ENCODE peak calls at places on chromosome 5, in seven cellular contexts. One of them, this sample, is unnamed.

GRCh38 chr5:79488058-79488457 is 25.9 kb downstream of the HOMER1 start:
- DNase-seq in HCT116: no peak
- DNase-seq in colonic mucosa: no peak
- DNase-seq in keratinocyte: no peak
- DNase-seq in kidney: no peak
- DNase-seq in neural progenitor cell: no peak
- DNase-seq in endodermal cell: no peak
- DNase-seq in this sample: peak; percentile 50

GRCh38 chr5:2751592-2752021 is at the start of gene IRX2:
- DNase-seq in HCT116: no peak
- DNase-seq in colonic mucosa: peak; percentile 54
- DNase-seq in keratinocyte: no peak
- DNase-seq in kidney: peak; percentile 97
- DNase-seq in neural progenitor cell: peak; percentile 98
- DNase-seq in endodermal cell: peak; percentile 96
- DNase-seq in this sample: peak; percentile 84

GRCh38 chr5:76270214-76270613 is 132.9 kb upstream of the IQGAP2 start:
- DNase-seq in HCT116: no peak
- DNase-seq in colonic mucosa: no peak
- DNase-seq in keratinocyte: no peak
- DNase-seq in kidney: no peak
- DNase-seq in neural progenitor cell: no peak
- DNase-seq in endodermal cell: no peak
- DNase-seq in this sample: no peak

GRCh38 chr5:175689147-175689991 is 31.5 kb downstream of the HRH2 start:
- DNase-seq in HCT116: no peak
- DNase-seq in colonic mucosa: no peak
- DNase-seq in keratinocyte: no peak
- DNase-seq in kidney: peak; percentile 54
- DNase-seq in neural progenitor cell: no peak
- DNase-seq in endodermal cell: no peak
- DNase-seq in this sample: peak; percentile 10

GRCh38 chr5:163916376-163916775 is 411.0 kb downstream of the MAT2B start:
- DNase-seq in HCT116: no peak
- DNase-seq in colonic mucosa: peak; percentile 18
- DNase-seq in keratinocyte: no peak
- DNase-seq in kidney: no peak
- DNase-seq in neural progenitor cell: no peak
- DNase-seq in endodermal cell: no peak
- DNase-seq in this sample: peak; percentile 24

GRCh38 chr5:124797665-124798087 is 51.2 kb upstream of the ZNF608 start:
- DNase-seq in HCT116: no peak
- DNase-seq in colonic mucosa: no peak
- DNase-seq in keratinocyte: no peak
- DNase-seq in kidney: no peak
- DNase-seq in neural progenitor cell: no peak
- DNase-seq in endodermal cell: no peak
- DNase-seq in this sample: no peak

GRCh38 chr5:11719888-11720481 is 184.3 kb downstream of the CTNND2 start:
- DNase-seq in HCT116: no peak
- DNase-seq in colonic mucosa: peak; percentile 43
- DNase-seq in keratinocyte: no peak
- DNase-seq in kidney: no peak
- DNase-seq in neural progenitor cell: peak; percentile 84
- DNase-seq in endodermal cell: peak; percentile 92
- DNase-seq in this sample: peak; percentile 37

GRCh38 chr5:89105171-89105695 is 222.2 kb upstream of the MEF2C start:
- DNase-seq in HCT116: no peak
- DNase-seq in colonic mucosa: no peak
- DNase-seq in keratinocyte: peak; percentile 9
- DNase-seq in kidney: no peak
- DNase-seq in neural progenitor cell: no peak
- DNase-seq in endodermal cell: no peak
- DNase-seq in this sample: no peak

GRCh38 chr5:113218200-113218599 is 216.6 kb downstream of the TSSK1B start:
- DNase-seq in HCT116: no peak
- DNase-seq in colonic mucosa: no peak
- DNase-seq in keratinocyte: no peak
- DNase-seq in kidney: no peak
- DNase-seq in neural progenitor cell: no peak
- DNase-seq in endodermal cell: peak; percentile 67
- DNase-seq in this sample: no peak

GRCh38 chr5:58930520-58930919 is 347.6 kb downstream of the RAB3C start:
- DNase-seq in HCT116: no peak
- DNase-seq in colonic mucosa: no peak
- DNase-seq in keratinocyte: no peak
- DNase-seq in kidney: no peak
- DNase-seq in neural progenitor cell: no peak
- DNase-seq in endodermal cell: no peak
- DNase-seq in this sample: no peak

GRCh38 chr5:153907170-153907775 is 131.4 kb downstream of the FAM114A2 start:
- DNase-seq in HCT116: no peak
- DNase-seq in colonic mucosa: no peak
- DNase-seq in keratinocyte: no peak
- DNase-seq in kidney: no peak
- DNase-seq in neural progenitor cell: no peak
- DNase-seq in endodermal cell: no peak
- DNase-seq in this sample: no peak

GRCh38 chr5:123304777-123305316 is 118.4 kb downstream of the CEP120 start:
- DNase-seq in HCT116: no peak
- DNase-seq in colonic mucosa: no peak
- DNase-seq in keratinocyte: no peak
- DNase-seq in kidney: no peak
- DNase-seq in neural progenitor cell: no peak
- DNase-seq in endodermal cell: no peak
- DNase-seq in this sample: no peak

GRCh38 chr5:159097461-159098284 is 2.0 kb downstream of the EBF1 start:
- DNase-seq in HCT116: no peak
- DNase-seq in colonic mucosa: no peak
- DNase-seq in keratinocyte: no peak
- DNase-seq in kidney: peak; percentile 82
- DNase-seq in neural progenitor cell: peak; percentile 68
- DNase-seq in endodermal cell: peak; percentile 71
- DNase-seq in this sample: peak; percentile 62

GRCh38 chr5:77882670-77883257 is 106.6 kb upstream of the TBCA start:
- DNase-seq in HCT116: no peak
- DNase-seq in colonic mucosa: no peak
- DNase-seq in keratinocyte: peak; percentile 41
- DNase-seq in kidney: no peak
- DNase-seq in neural progenitor cell: no peak
- DNase-seq in endodermal cell: no peak
- DNase-seq in this sample: peak; percentile 70

GRCh38 chr5:154316223-154316967 is 125.9 kb downstream of the GALNT10 start:
- DNase-seq in HCT116: no peak
- DNase-seq in colonic mucosa: no peak
- DNase-seq in keratinocyte: no peak
- DNase-seq in kidney: no peak
- DNase-seq in neural progenitor cell: no peak
- DNase-seq in endodermal cell: no peak
- DNase-seq in this sample: no peak

GRCh38 chr5:82159014-82159413 is 119.1 kb downstream of the RPS23 start:
- DNase-seq in HCT116: peak; percentile 53
- DNase-seq in colonic mucosa: no peak
- DNase-seq in keratinocyte: no peak
- DNase-seq in kidney: no peak
- DNase-seq in neural progenitor cell: no peak
- DNase-seq in endodermal cell: no peak
- DNase-seq in this sample: peak; percentile 74

GRCh38 chr5:167839065-167839464 is 452.4 kb upstream of the WWC1 start:
- DNase-seq in HCT116: no peak
- DNase-seq in colonic mucosa: no peak
- DNase-seq in keratinocyte: peak; percentile 82
- DNase-seq in kidney: no peak
- DNase-seq in neural progenitor cell: no peak
- DNase-seq in endodermal cell: peak; percentile 18
- DNase-seq in this sample: no peak

GRCh38 chr5:172739385-172739784 is 31.6 kb downstream of the DUSP1 start:
- DNase-seq in HCT116: no peak
- DNase-seq in colonic mucosa: no peak
- DNase-seq in keratinocyte: no peak
- DNase-seq in kidney: no peak
- DNase-seq in neural progenitor cell: no peak
- DNase-seq in endodermal cell: no peak
- DNase-seq in this sample: no peak

GRCh38 chr5:41517909-41518308 is 7.5 kb upstream of the PLCXD3 start:
- DNase-seq in HCT116: no peak
- DNase-seq in colonic mucosa: no peak
- DNase-seq in keratinocyte: no peak
- DNase-seq in kidney: no peak
- DNase-seq in neural progenitor cell: no peak
- DNase-seq in endodermal cell: no peak
- DNase-seq in this sample: peak; percentile 19

GRCh38 chr5:41519801-41520200 is 9.4 kb upstream of the PLCXD3 start:
- DNase-seq in HCT116: no peak
- DNase-seq in colonic mucosa: no peak
- DNase-seq in keratinocyte: no peak
- DNase-seq in kidney: no peak
- DNase-seq in neural progenitor cell: no peak
- DNase-seq in endodermal cell: no peak
- DNase-seq in this sample: no peak

GRCh38 chr5:41524174-41524573 is 13.8 kb upstream of the PLCXD3 start:
- DNase-seq in HCT116: no peak
- DNase-seq in colonic mucosa: no peak
- DNase-seq in keratinocyte: no peak
- DNase-seq in kidney: no peak
- DNase-seq in neural progenitor cell: peak; percentile 61
- DNase-seq in endodermal cell: peak; percentile 72
- DNase-seq in this sample: peak; percentile 12

GRCh38 chr5:41526699-41527098 is 16.3 kb upstream of the PLCXD3 start:
- DNase-seq in HCT116: no peak
- DNase-seq in colonic mucosa: no peak
- DNase-seq in keratinocyte: no peak
- DNase-seq in kidney: no peak
- DNase-seq in neural progenitor cell: no peak
- DNase-seq in endodermal cell: no peak
- DNase-seq in this sample: no peak

DNA sequence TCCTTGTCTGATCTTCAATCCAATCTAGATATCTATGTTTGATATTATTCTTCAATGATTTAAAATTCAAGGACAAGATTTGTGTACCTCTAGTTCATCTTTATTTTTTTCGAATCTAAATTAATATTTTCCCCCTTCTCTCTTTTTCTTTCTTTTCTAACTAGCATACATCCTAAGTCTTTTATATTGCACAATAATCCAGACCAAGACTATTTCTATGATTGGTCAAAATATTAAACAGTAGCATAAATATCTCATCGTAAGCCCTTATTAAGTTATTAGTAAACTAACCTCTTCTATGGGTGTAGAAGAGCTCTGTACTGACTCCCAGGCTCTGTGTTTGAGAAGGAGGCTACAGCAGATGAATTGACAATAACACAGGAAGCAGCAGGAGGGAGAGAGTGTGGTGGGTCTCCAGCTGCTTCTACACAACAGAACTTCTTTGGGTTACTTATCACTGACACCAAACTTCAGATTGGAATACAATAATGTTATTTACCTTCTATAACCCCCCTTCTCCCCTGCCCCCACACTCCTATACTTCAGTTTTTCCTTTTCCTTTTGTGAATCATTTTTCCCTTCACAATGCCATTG is 11.9 kb upstream of the PLCXD3 start:
- DNase-seq in HCT116: no peak
- DNase-seq in colonic mucosa: no peak
- DNase-seq in keratinocyte: no peak
- DNase-seq in kidney: no peak
- DNase-seq in neural progenitor cell: no peak
- DNase-seq in endodermal cell: peak; percentile 64
- DNase-seq in this sample: no peak
- H3K4me1 ChIP-seq in HCT116: peaks cover 7% of the 10 kb centered on the region
- H3K4me1 ChIP-seq in colonic mucosa: no peaks in the 10 kb centered on the region
- H3K4me1 ChIP-seq in keratinocyte: no peaks in the 10 kb centered on the region
- H3K4me1 ChIP-seq in kidney: no peaks in the 10 kb centered on the region
- H3K4me1 ChIP-seq in neural progenitor cell: peaks cover 9% of the 10 kb centered on the region
- H3K4me1 ChIP-seq in endodermal cell: peaks cover 13% of the 10 kb centered on the region
- H3K4me1 ChIP-seq in this sample: no peaks in the 10 kb centered on the region

DNA sequence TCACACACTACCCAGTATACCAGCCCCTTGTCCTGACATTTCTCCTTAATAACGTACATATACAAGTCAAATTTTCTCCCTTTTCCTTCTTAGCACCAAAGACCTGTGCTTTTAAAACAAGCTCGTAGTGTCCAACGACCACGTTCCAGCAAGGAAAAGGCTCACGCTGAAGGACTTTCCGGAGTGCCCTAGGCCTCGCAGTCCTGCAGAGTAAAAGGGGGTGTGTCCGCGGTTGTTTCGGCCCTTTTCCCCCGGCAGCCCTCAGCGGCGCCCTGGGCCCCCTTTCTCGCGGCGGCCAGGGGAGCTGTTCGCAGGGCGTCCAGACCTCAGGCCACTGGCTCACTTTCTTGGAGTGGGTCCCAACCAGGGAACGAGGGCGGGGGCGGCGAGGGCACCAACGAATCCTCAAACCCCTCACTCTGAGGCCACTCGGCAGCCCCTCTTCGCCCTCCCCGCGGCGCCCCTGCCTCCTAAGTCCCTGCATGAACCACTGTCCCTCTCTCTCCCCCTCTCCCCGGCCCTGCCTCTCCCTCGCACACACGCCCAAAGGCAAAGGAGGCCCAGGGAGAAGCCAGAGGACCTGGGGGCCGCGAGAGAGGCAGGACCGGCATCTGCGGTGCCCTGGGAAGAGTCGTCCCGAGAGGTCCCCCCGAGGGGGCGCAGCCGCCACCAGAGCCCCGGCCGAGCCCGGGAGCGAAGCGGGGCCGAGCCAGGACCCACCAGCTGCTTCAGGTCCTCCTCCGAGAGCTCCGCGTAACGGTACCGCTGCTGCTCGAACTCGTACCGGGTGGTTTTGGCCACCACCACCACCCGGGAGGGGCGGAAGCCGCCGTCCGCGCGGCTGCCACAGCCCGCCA is 718 bp downstream of the NADK2 start:
- DNase-seq in HCT116: no peak
- DNase-seq in colonic mucosa: peak; percentile 72
- DNase-seq in keratinocyte: no peak
- DNase-seq in kidney: peak; percentile 88
- DNase-seq in neural progenitor cell: peak; percentile 82
- DNase-seq in endodermal cell: peak; percentile 89
- DNase-seq in this sample: peak; percentile 70
- H3K4me3 ChIP-seq in HCT116: peak overlapping the region; percentile 65
- H3K4me3 ChIP-seq in colonic mucosa: peak overlapping the region; percentile 82
- H3K4me3 ChIP-seq in keratinocyte: peak overlapping the region; percentile 84
- H3K4me3 ChIP-seq in kidney: peak overlapping the region; percentile 78
- H3K4me3 ChIP-seq in neural progenitor cell: peak overlapping the region; percentile 67
- H3K4me3 ChIP-seq in endodermal cell: peak overlapping the region; percentile 80
- H3K4me3 ChIP-seq in this sample: peak overlapping the region; percentile 79

DNA sequence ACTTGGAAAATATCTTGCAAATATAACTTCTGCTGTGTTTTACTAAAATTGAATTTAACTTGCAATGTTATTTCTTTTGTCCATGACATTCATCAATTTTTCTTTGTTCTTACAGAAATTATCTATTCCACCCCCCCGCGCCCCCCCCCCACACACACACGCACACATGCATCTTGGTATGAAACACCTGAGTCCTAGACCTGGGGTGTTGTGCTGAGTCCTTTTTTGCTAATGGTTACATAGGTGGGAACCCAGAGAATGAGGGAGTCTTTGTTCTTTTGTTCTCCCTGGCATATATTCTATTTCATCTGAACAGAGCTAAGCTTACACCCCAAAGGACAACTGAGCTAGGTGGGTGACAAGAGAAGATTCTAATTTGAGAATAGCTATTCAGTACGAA is 308.9 kb downstream of the CWC27 start:
- DNase-seq in HCT116: no peak
- DNase-seq in colonic mucosa: no peak
- DNase-seq in keratinocyte: no peak
- DNase-seq in kidney: no peak
- DNase-seq in neural progenitor cell: no peak
- DNase-seq in endodermal cell: no peak
- DNase-seq in this sample: no peak
- H3K9ac ChIP-seq in HCT116: no peak overlapping the region
- H3K9ac ChIP-seq in colonic mucosa: no peak overlapping the region
- H3K9ac ChIP-seq in keratinocyte: no peak overlapping the region
- H3K9ac ChIP-seq in kidney: no peak overlapping the region
- H3K9ac ChIP-seq in neural progenitor cell: no peak overlapping the region
- H3K9ac ChIP-seq in endodermal cell: no peak overlapping the region
- H3K9ac ChIP-seq in this sample: no peak overlapping the region

GRCh38 chr5:149561848-149562247 is 10.6 kb upstream of the CSNK1A1 start:
- DNase-seq in HCT116: peak; percentile 95
- DNase-seq in colonic mucosa: no peak
- DNase-seq in keratinocyte: peak; percentile 81
- DNase-seq in kidney: no peak
- DNase-seq in neural progenitor cell: no peak
- DNase-seq in endodermal cell: peak; percentile 59
- DNase-seq in this sample: peak; percentile 97
- H3K4me1 ChIP-seq in HCT116: peaks cover 64% of the 10 kb centered on the region
- H3K4me1 ChIP-seq in colonic mucosa: no peaks in the 10 kb centered on the region
- H3K4me1 ChIP-seq in keratinocyte: peaks cover 25% of the 10 kb centered on the region
- H3K4me1 ChIP-seq in kidney: peaks cover 7% of the 10 kb centered on the region
- H3K4me1 ChIP-seq in neural progenitor cell: peaks cover 9% of the 10 kb centered on the region
- H3K4me1 ChIP-seq in endodermal cell: no peaks in the 10 kb centered on the region
- H3K4me1 ChIP-seq in this sample: peaks cover 14% of the 10 kb centered on the region

This sample was measured in fibroblast of lung.